ENCODE peak calls at places on chromosomes 5 and 9, in seven cellular contexts. Y is tibial nerve, Z is uterus, O is thoracic aorta, D is kidney, B is colonic mucosa, N is cardiac muscle cell. I is an unnamed sample. For H3K4me1 and H3K9me3, the result is how much of the 10 kb centered on the place peaks cover.

GRCh38 chr9:37870081-37870798 is 33.7 kb downstream of the SLC25A51 start:
- DNase-seq in Y (no peak), Z (no peak), O (no peak), D (no peak), B (no peak), N (no peak), I (no peak)

GRCh38 chr9:35482071-35482470 is 7.8 kb upstream of the RUSC2 start:
- DNase-seq in Y (no peak), Z (no peak), O (no peak), D (no peak), B (no peak), N (peak), I (no peak)

GRCh38 chr9:120856700-120857099 is 14.0 kb upstream of the PSMD5 start:
- DNase-seq in Y (no peak), Z (no peak), O (no peak), D (no peak), B (peak), N (no peak), I (no peak)

GRCh38 chr5:79621056-79621455 is 8.8 kb downstream of the TENT2 start:
- DNase-seq in Y (no peak), Z (no peak), O (no peak), D (no peak), B (no peak), N (peak), I (no peak)

GRCh38 chr9:76001494-76001893 is 111.0 kb downstream of the PCSK5 start:
- DNase-seq in Y (no peak), Z (no peak), O (no peak), D (no peak), B (no peak), N (no peak), I (no peak)

GRCh38 chr5:17216176-17216973 is 1.1 kb upstream of the BASP1 start:
- DNase-seq in Y (peak), Z (peak), O (peak), D (peak), B (peak), N (peak), I (peak)

GRCh38 chr5:137470111-137470920 is 28.8 kb downstream of the SPOCK1 start:
- DNase-seq in Y (no peak), Z (peak), O (no peak), D (no peak), B (no peak), N (peak), I (no peak)

GRCh38 chr5:143922718-143923117 is 110.8 kb downstream of the HMHB1 start:
- DNase-seq in Y (no peak), Z (no peak), O (no peak), D (no peak), B (no peak), N (peak), I (no peak)

GRCh38 chr5:108212775-108213346 is 169.0 kb downstream of the FBXL17 start:
- DNase-seq in Y (no peak), Z (no peak), O (no peak), D (no peak), B (no peak), N (peak), I (no peak)
- H3K4me1 ChIP-seq in Y (under half), Z (under half), O (under half), D (under half), B (under half), N (under half), I (under half)

GRCh38 chr9:96766199-96766598 is 11.7 kb downstream of the ZNF510 start:
- DNase-seq in Y (no peak), Z (no peak), O (no peak), D (no peak), B (no peak), N (no peak), I (no peak)
- H3K9me3 ChIP-seq in Y (half or more), Z (under half), O (half or more), D (half or more), B (under half), N (under half), I (half or more)

DNA sequence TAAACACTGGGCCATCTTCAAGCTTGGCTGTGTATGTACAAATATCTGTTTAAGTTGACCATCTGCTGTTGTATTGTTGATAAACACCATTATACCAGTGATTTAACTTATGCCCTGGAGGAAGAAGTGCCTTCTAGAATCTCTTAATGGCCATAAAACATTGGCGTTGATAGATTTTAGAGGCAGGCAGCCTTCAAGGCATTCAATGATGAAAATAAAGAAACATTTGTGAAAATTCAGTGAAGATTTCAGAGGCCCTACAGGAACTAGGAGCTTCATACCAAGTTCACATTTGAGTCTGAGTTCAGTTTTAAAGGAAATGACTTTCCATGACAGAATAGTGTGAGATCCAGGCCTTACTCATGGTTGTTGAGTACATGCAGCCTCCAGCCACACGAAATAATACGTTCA is 52.2 kb downstream of the MAP1B start:
- DNase-seq in Y (no peak), Z (no peak), O (no peak), D (no peak), B (no peak), N (no peak), I (no peak)
- H3K4me1 ChIP-seq in Y (under half), Z (under half), O (half or more), D (under half), B (under half), N (under half), I (under half)

GRCh38 chr5:63878788-63879187 is 83.5 kb downstream of the HTR1A start:
- DNase-seq in Y (no peak), Z (no peak), O (no peak), D (no peak), B (no peak), N (no peak), I (no peak)

GRCh38 chr5:63877961-63878360 is 84.3 kb downstream of the HTR1A start:
- DNase-seq in Y (no peak), Z (no peak), O (no peak), D (no peak), B (no peak), N (no peak), I (no peak)
- H3K9me3 ChIP-seq in Y (under half), Z (under half), O (under half), D (under half), B (under half), N (under half), I (under half)

GRCh38 chr5:173920024-173920753 is 32.0 kb downstream of the CPEB4 start:
- DNase-seq in Y (no peak), Z (no peak), O (no peak), D (no peak), B (no peak), N (peak), I (no peak)
- H3K4me1 ChIP-seq in Y (under half), Z (under half), O (half or more), D (under half), B (under half), N (half or more), I (under half)

GRCh38 chr9:132588098-132588497 is 5.7 kb downstream of the BARHL1 start:
- DNase-seq in Y (no peak), Z (no peak), O (no peak), D (no peak), B (no peak), N (no peak), I (no peak)

GRCh38 chr9:132590318-132591182 is 8.1 kb downstream of the BARHL1 start:
- DNase-seq in Y (no peak), Z (no peak), O (no peak), D (no peak), B (no peak), N (no peak), I (no peak)

GRCh38 chr9:132590037-132590317 is 7.6 kb downstream of the BARHL1 start:
- DNase-seq in Y (no peak), Z (no peak), O (no peak), D (peak), B (no peak), N (no peak), I (no peak)

GRCh38 chr9:132588501-132589147 is 6.2 kb downstream of the BARHL1 start:
- DNase-seq in Y (no peak), Z (no peak), O (no peak), D (no peak), B (no peak), N (no peak), I (no peak)

GRCh38 chr9:132589148-132590036 is 7.0 kb downstream of the BARHL1 start:
- DNase-seq in Y (no peak), Z (no peak), O (no peak), D (peak), B (no peak), N (no peak), I (no peak)
- H3K9me3 ChIP-seq in Y (under half), Z (under half), O (under half), D (under half), B (under half), N (under half), I (under half)

I was measured in Peyer's patch.